ENCODE peak calls at places on chromosomes 13 and 19, in nine cellular contexts. P, D, A, J, F, V, T, U and I are unnamed samples.

GRCh38 chr19:38975214-38975860 is at the start of gene FBXO17:
- DNase-seq in P (no peak), D (no peak), A (peak), J (peak), F (no peak), V (no peak), T (peak), U (peak), I (peak)

GRCh38 chr13:77833331-77833863 is 85.2 kb downstream of the EDNRB start:
- DNase-seq in P (no peak), D (no peak), A (no peak), J (no peak), F (peak), V (no peak), T (no peak), U (peak), I (peak)

GRCh38 chr19:11626252-11626651 is 29.0 kb downstream of the ZNF627 start:
- DNase-seq in P (no peak), D (no peak), A (no peak), J (no peak), F (no peak), V (no peak), T (no peak), U (no peak), I (no peak)

GRCh38 chr13:64164435-64164834 is 2748.8 kb upstream of the PCDH20 start:
- DNase-seq in P (no peak), D (no peak), A (no peak), J (no peak), F (no peak), V (no peak), T (no peak), U (no peak), I (no peak)

GRCh38 chr13:64912141-64912540 is 2318.0 kb downstream of the PCDH9 start:
- DNase-seq in P (no peak), D (no peak), A (peak), J (no peak), F (peak), V (peak), T (no peak), U (no peak), I (peak)

GRCh38 chr19:12064266-12065099 is at the start of gene ZNF844:
- DNase-seq in P (peak), D (peak), A (peak), J (peak), F (peak), V (peak), T (peak), U (peak), I (peak)

GRCh38 chr19:49475995-49476880 is 2.2 kb downstream of the FLT3LG start:
- DNase-seq in P (peak), D (no peak), A (no peak), J (no peak), F (no peak), V (no peak), T (peak), U (peak), I (no peak)

GRCh38 chr13:103063376-103063775 is 2.8 kb downstream of the SLC10A2 start:
- DNase-seq in P (no peak), D (no peak), A (no peak), J (no peak), F (no peak), V (no peak), T (no peak), U (no peak), I (no peak)